ENCODE peak calls at places on chromosome X, in six cellular contexts. G is GM23338, L is MM.1S, X is HCT116, R is endothelial cell of umbilical vein, D is fibroblast of lung. B is an unnamed sample.

GRCh38 chrX:46636223-46636622 is 62.7 kb downstream of the CHST7 start:
- DNase-seq in G (no peak), L (no peak), X (no peak), R (no peak), D (no peak), B (no peak)

GRCh38 chrX:133685806-133686205 is 270.5 kb upstream of the GPC4 start:
- DNase-seq in G (peak), L (no peak), X (no peak), R (no peak), D (no peak), B (no peak)

GRCh38 chrX:152904151-152905080 is 6.5 kb downstream of the ZNF185 start:
- DNase-seq in G (peak), L (no peak), X (no peak), R (peak), D (peak), B (peak)

GRCh38 chrX:40327085-40327484 is 229.3 kb upstream of the BCOR start:
- DNase-seq in G (no peak), L (no peak), X (no peak), R (no peak), D (no peak), B (no peak)

GRCh38 chrX:12975999-12976558 is 1.2 kb downstream of the TMSB4X start:
- DNase-seq in G (peak), L (peak), X (no peak), R (no peak), D (peak), B (peak)

GRCh38 chrX:136646602-136647239 is 1.2 kb upstream of the CD40LG start:
- DNase-seq in G (no peak), L (no peak), X (no peak), R (no peak), D (no peak), B (no peak)

GRCh38 chrX:131828482-131828881 is 194.6 kb upstream of the STK26 start:
- DNase-seq in G (peak), L (no peak), X (no peak), R (no peak), D (no peak), B (no peak)

GRCh38 chrX:110182865-110183264 is 135.0 kb downstream of the AMMECR1 start:
- DNase-seq in G (no peak), L (no peak), X (no peak), R (no peak), D (no peak), B (no peak)

GRCh38 chrX:109890910-109891502 is 111.9 kb upstream of the TMEM164 start:
- DNase-seq in G (peak), L (peak), X (peak), R (peak), D (peak), B (peak)

GRCh38 chrX:49710744-49711319 is 15.0 kb upstream of the PAGE1 start:
- DNase-seq in G (peak), L (no peak), X (no peak), R (no peak), D (no peak), B (no peak)

GRCh38 chrX:109840585-109840984 is 107.5 kb upstream of the ACSL4 start:
- DNase-seq in G (no peak), L (no peak), X (peak), R (no peak), D (peak), B (peak)

GRCh38 chrX:6266041-6266440 is 37.4 kb upstream of the NLGN4X start:
- DNase-seq in G (no peak), L (no peak), X (no peak), R (no peak), D (no peak), B (no peak)

GRCh38 chrX:13377537-13377936 is 57.7 kb upstream of the ATXN3L start:
- DNase-seq in G (no peak), L (no peak), X (no peak), R (no peak), D (peak), B (peak)

GRCh38 chrX:45824471-45824870 is 623.8 kb upstream of the DIPK2B start:
- DNase-seq in G (peak), L (no peak), X (peak), R (peak), D (peak), B (peak)

GRCh38 chrX:9144643-9145290 is 110.8 kb upstream of the FAM9B start:
- DNase-seq in G (no peak), L (no peak), X (no peak), R (no peak), D (no peak), B (no peak)

GRCh38 chrX:9148626-9149385 is 114.9 kb upstream of the FAM9B start:
- DNase-seq in G (peak), L (no peak), X (no peak), R (no peak), D (peak), B (no peak)

GRCh38 chrX:9147086-9147485 is 113.2 kb upstream of the FAM9B start:
- DNase-seq in G (no peak), L (no peak), X (no peak), R (no peak), D (no peak), B (no peak)

GRCh38 chrX:9147631-9148189 is 113.8 kb upstream of the FAM9B start:
- DNase-seq in G (peak), L (no peak), X (no peak), R (peak), D (no peak), B (no peak)

DNA sequence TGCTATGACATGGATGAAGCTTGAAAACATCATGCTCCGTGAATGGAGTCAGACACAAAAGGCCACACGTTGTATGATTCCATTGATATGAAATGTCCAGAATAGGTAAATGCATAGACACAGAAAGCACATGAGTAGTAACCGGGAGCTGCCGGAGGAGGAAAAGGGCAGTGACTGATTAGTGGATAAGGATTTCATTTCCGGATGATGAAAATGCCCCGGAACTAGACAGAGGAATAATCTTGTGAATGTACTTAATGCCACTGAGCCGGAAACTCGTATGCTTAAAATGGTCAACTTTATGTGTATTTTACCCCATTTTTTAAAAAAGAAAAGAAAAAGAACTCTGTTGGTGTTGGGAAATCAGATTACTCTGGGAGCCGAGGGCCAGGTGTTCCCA is 112.7 kb upstream of the FAM9B start:
- DNase-seq in G (no peak), L (no peak), X (no peak), R (no peak), D (no peak), B (no peak)
- H3K27ac ChIP-seq in G (peak), L (no peak), X (no peak), R (no peak), D (no peak), B (no peak)

DNA sequence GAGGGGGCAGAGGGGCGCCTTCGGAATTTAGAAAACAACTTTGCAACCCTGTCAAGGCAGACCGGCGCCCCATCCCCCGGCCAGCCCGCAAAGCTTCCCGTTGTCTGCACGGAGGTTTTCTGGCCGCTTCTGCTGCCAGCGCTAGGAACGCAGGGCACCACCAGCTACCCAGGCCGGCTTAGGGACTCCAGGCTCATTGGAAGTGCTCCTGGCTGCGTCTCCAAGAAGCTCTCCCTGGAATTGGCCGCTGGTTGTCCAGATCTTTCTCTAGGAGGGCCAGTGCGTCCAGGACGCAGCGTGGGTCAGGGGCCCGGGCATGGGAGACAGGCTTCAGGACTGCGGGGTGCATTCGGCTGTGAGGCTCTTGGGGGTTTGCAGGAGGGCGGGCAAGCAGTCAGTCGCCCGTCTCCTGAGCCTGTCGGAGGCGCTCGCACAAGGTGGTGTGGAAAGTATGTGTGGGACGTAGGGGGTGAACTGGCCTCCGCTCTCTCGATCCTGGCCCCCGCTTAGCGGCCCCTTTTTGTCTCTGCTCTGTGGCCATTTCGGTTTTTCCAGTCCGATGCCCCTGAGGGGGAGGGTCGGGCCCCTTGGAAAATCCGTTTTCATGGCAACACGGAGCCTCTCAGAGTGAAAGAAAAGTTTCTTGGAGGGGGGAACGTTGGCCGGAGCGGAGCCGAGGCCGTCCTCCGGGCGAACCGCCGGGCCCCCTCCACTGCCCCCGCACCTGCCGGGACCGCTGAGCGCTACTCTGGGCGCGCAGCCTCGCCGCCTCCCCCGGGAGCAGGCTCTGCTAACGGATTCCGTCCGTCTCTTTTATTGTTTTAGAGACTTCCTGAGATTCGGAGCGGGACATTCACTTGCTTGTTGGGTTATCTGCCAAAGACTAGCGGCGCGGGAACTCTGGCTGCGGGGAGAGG is 810 bp upstream of the SOX3 start:
- DNase-seq in G (peak), L (no peak), X (no peak), R (no peak), D (no peak), B (no peak)
- TF ChIP-seq EZH2 in G (peak), L (no peak), X (no peak), R (no peak), D (no peak), B (peak)

GRCh38 chrX:30589146-30589888 is 11.8 kb upstream of the TASL start:
- DNase-seq in G (no peak), L (no peak), X (no peak), R (no peak), D (no peak), B (no peak)
- H3K27ac ChIP-seq in G (no peak), L (no peak), X (no peak), R (no peak), D (no peak), B (no peak)

DNA sequence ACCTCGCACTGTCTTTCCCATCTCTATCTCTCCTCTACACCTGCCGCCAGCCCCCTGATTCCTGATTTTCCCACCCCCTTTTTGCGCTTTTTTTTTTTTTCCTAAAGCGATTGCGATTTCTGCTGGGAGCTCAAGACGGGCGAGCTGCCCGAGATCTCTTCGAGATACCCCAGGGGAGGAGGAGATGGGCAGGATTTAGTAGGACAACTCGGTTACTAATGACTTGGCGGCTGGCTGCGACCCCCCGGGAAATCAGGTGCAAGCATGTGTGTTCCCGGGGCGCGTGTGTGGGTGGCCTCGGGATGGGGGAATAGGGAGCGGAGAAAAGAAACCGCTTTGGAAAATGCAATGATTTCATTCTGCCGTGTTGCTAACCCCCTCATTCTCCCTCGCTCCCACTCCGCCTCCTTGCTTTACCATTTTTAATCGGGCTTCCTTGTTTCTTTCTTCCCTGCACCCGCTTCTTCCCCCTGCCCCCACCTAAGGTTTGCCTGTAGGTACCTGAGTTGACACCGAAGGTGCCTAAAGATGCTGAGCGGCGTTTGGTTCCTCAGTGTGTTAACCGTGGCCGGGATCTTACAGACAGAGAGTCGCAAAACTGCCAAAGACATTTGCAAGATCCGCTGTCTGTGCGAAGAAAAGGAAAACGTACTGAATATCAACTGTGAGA is 4.4 kb downstream of the SLITRK2 start:
- DNase-seq in G (peak), L (no peak), X (no peak), R (no peak), D (no peak), B (no peak)
- TF ChIP-seq EZH2 in G (peak), L (no peak), X (no peak), R (no peak), D (no peak), B (peak)

B was measured in hepatocyte.